ENCODE peak calls at places on chromosomes 3 and 15, in eight cellular contexts. One of them, this sample, is unnamed.

GRCh38 chr3:28980631-28981030 is 300.2 kb upstream of the RBMS3 start:
- DNase-seq in mesothelial cell of epicardium: no peak
- DNase-seq in NCI-H460: no peak
- DNase-seq in tibial artery: no peak
- DNase-seq in activated T-cell treated with anti-CD3 and anti-CD28 coated beads for 1 hour: no peak
- DNase-seq in uterus: no peak
- DNase-seq in stimulated activated CD4-positive, alpha-beta T cell treated with anti-CD3 and anti-CD28 coated beads, TNF-alpha, amount 100 ng/mL, for 4 hours: no peak
- DNase-seq in AG04450: no peak
- DNase-seq in this sample: no peak

GRCh38 chr15:57718309-57718708 is 11.8 kb downstream of the POLR2M start:
- DNase-seq in AG04450: no peak
- DNase-seq in uterus: no peak
- DNase-seq in activated T-cell treated with anti-CD3 and anti-CD28 coated beads for 1 hour: no peak
- DNase-seq in tibial artery: no peak
- DNase-seq in stimulated activated CD4-positive, alpha-beta T cell treated with anti-CD3 and anti-CD28 coated beads, TNF-alpha, amount 100 ng/mL, for 4 hours: no peak
- DNase-seq in mesothelial cell of epicardium: no peak
- DNase-seq in NCI-H460: no peak
- DNase-seq in this sample: no peak

GRCh38 chr3:82390868-82391267 is 629.4 kb upstream of the GBE1 start:
- DNase-seq in tibial artery: no peak
- DNase-seq in stimulated activated CD4-positive, alpha-beta T cell treated with anti-CD3 and anti-CD28 coated beads, TNF-alpha, amount 100 ng/mL, for 4 hours: no peak
- DNase-seq in activated T-cell treated with anti-CD3 and anti-CD28 coated beads for 1 hour: no peak
- DNase-seq in AG04450: no peak
- DNase-seq in uterus: no peak
- DNase-seq in mesothelial cell of epicardium: no peak
- DNase-seq in NCI-H460: no peak
- DNase-seq in this sample: no peak

GRCh38 chr3:107954845-107955244 is 136.0 kb downstream of the CD47 start:
- DNase-seq in activated T-cell treated with anti-CD3 and anti-CD28 coated beads for 1 hour: no peak
- DNase-seq in mesothelial cell of epicardium: no peak
- DNase-seq in NCI-H460: no peak
- DNase-seq in stimulated activated CD4-positive, alpha-beta T cell treated with anti-CD3 and anti-CD28 coated beads, TNF-alpha, amount 100 ng/mL, for 4 hours: no peak
- DNase-seq in AG04450: no peak
- DNase-seq in tibial artery: no peak
- DNase-seq in uterus: no peak
- DNase-seq in this sample: no peak

GRCh38 chr15:90560229-90560771 is 30.6 kb downstream of the CRTC3 start:
- DNase-seq in mesothelial cell of epicardium: no peak
- DNase-seq in activated T-cell treated with anti-CD3 and anti-CD28 coated beads for 1 hour: no peak
- DNase-seq in tibial artery: peak
- DNase-seq in NCI-H460: peak
- DNase-seq in AG04450: peak
- DNase-seq in stimulated activated CD4-positive, alpha-beta T cell treated with anti-CD3 and anti-CD28 coated beads, TNF-alpha, amount 100 ng/mL, for 4 hours: no peak
- DNase-seq in uterus: peak
- DNase-seq in this sample: peak

GRCh38 chr15:84023636-84024035 is 211.9 kb upstream of the GOLGA6L4 start:
- DNase-seq in NCI-H460: peak
- DNase-seq in mesothelial cell of epicardium: no peak
- DNase-seq in activated T-cell treated with anti-CD3 and anti-CD28 coated beads for 1 hour: no peak
- DNase-seq in uterus: peak
- DNase-seq in tibial artery: no peak
- DNase-seq in AG04450: peak
- DNase-seq in stimulated activated CD4-positive, alpha-beta T cell treated with anti-CD3 and anti-CD28 coated beads, TNF-alpha, amount 100 ng/mL, for 4 hours: no peak
- DNase-seq in this sample: peak

GRCh38 chr3:113242091-113242581 is 30.8 kb downstream of the BOC start:
- DNase-seq in tibial artery: no peak
- DNase-seq in AG04450: no peak
- DNase-seq in mesothelial cell of epicardium: no peak
- DNase-seq in uterus: peak
- DNase-seq in activated T-cell treated with anti-CD3 and anti-CD28 coated beads for 1 hour: no peak
- DNase-seq in stimulated activated CD4-positive, alpha-beta T cell treated with anti-CD3 and anti-CD28 coated beads, TNF-alpha, amount 100 ng/mL, for 4 hours: no peak
- DNase-seq in NCI-H460: no peak
- DNase-seq in this sample: no peak

GRCh38 chr15:41024880-41025279 is 71.6 kb downstream of the CHAC1 start:
- DNase-seq in mesothelial cell of epicardium: no peak
- DNase-seq in stimulated activated CD4-positive, alpha-beta T cell treated with anti-CD3 and anti-CD28 coated beads, TNF-alpha, amount 100 ng/mL, for 4 hours: no peak
- DNase-seq in activated T-cell treated with anti-CD3 and anti-CD28 coated beads for 1 hour: no peak
- DNase-seq in uterus: no peak
- DNase-seq in AG04450: no peak
- DNase-seq in NCI-H460: no peak
- DNase-seq in tibial artery: no peak
- DNase-seq in this sample: no peak

GRCh38 chr3:10515396-10515795 is 10.0 kb upstream of the ATP2B2 start:
- DNase-seq in uterus: no peak
- DNase-seq in mesothelial cell of epicardium: no peak
- DNase-seq in stimulated activated CD4-positive, alpha-beta T cell treated with anti-CD3 and anti-CD28 coated beads, TNF-alpha, amount 100 ng/mL, for 4 hours: no peak
- DNase-seq in AG04450: no peak
- DNase-seq in tibial artery: no peak
- DNase-seq in activated T-cell treated with anti-CD3 and anti-CD28 coated beads for 1 hour: no peak
- DNase-seq in NCI-H460: no peak
- DNase-seq in this sample: no peak

GRCh38 chr3:60967141-60967540 is 284.1 kb downstream of the FHIT start:
- DNase-seq in uterus: no peak
- DNase-seq in mesothelial cell of epicardium: no peak
- DNase-seq in tibial artery: no peak
- DNase-seq in activated T-cell treated with anti-CD3 and anti-CD28 coated beads for 1 hour: no peak
- DNase-seq in AG04450: no peak
- DNase-seq in NCI-H460: no peak
- DNase-seq in stimulated activated CD4-positive, alpha-beta T cell treated with anti-CD3 and anti-CD28 coated beads, TNF-alpha, amount 100 ng/mL, for 4 hours: no peak
- DNase-seq in this sample: no peak

This sample was measured in K562.